ENCODE peak calls at places on chromosomes 12 and 14, in eight cellular contexts. One of them, this sample, is unnamed.
A peak's percentile ranks its signal among the peaks of the same experiment; 100 is the strongest.

GRCh38 chr12:101115326-101115725 is 94.7 kb downstream of the SLC5A8 start:
- DNase-seq in gastrocnemius medialis: no peak
- DNase-seq in AML-193: no peak
- DNase-seq in A549: no peak
- DNase-seq in cardiac fibroblast: no peak
- DNase-seq in NCI-H345: no peak
- DNase-seq in stimulated activated CD8-positive, alpha-beta memory T cell treated with anti-CD3 and anti-CD28 coated beads, Interleukin-15, amount 100 ng/mL, for 24 hours: no peak
- DNase-seq in right lobe of liver: no peak
- DNase-seq in this sample: no peak

GRCh38 chr14:71142375-71143038 is 235.2 kb downstream of the PCNX1 start:
- DNase-seq in gastrocnemius medialis: no peak
- DNase-seq in AML-193: peak; percentile 99
- DNase-seq in A549: no peak
- DNase-seq in cardiac fibroblast: peak; percentile 87
- DNase-seq in NCI-H345: no peak
- DNase-seq in stimulated activated CD8-positive, alpha-beta memory T cell treated with anti-CD3 and anti-CD28 coated beads, Interleukin-15, amount 100 ng/mL, for 24 hours: no peak
- DNase-seq in right lobe of liver: no peak
- DNase-seq in this sample: no peak

GRCh38 chr14:71803539-71804260 is 128.5 kb upstream of the RGS6 start:
- DNase-seq in gastrocnemius medialis: no peak
- DNase-seq in AML-193: no peak
- DNase-seq in A549: peak; percentile 68
- DNase-seq in cardiac fibroblast: peak; percentile 24
- DNase-seq in NCI-H345: no peak
- DNase-seq in stimulated activated CD8-positive, alpha-beta memory T cell treated with anti-CD3 and anti-CD28 coated beads, Interleukin-15, amount 100 ng/mL, for 24 hours: no peak
- DNase-seq in right lobe of liver: no peak
- DNase-seq in this sample: no peak

GRCh38 chr12:113271853-113272561 is 50.7 kb downstream of the TPCN1 start:
- DNase-seq in gastrocnemius medialis: peak; percentile 77
- DNase-seq in AML-193: no peak
- DNase-seq in A549: no peak
- DNase-seq in cardiac fibroblast: peak; percentile 91
- DNase-seq in NCI-H345: no peak
- DNase-seq in stimulated activated CD8-positive, alpha-beta memory T cell treated with anti-CD3 and anti-CD28 coated beads, Interleukin-15, amount 100 ng/mL, for 24 hours: no peak
- DNase-seq in right lobe of liver: peak; percentile 67
- DNase-seq in this sample: peak; percentile 47

GRCh38 chr14:102363182-102363952 is 626 bp downstream of the TECPR2 start:
- DNase-seq in gastrocnemius medialis: no peak
- DNase-seq in AML-193: no peak
- DNase-seq in A549: peak; percentile 16
- DNase-seq in cardiac fibroblast: peak; percentile 35
- DNase-seq in NCI-H345: peak; percentile 62
- DNase-seq in stimulated activated CD8-positive, alpha-beta memory T cell treated with anti-CD3 and anti-CD28 coated beads, Interleukin-15, amount 100 ng/mL, for 24 hours: peak; percentile 6
- DNase-seq in right lobe of liver: no peak
- DNase-seq in this sample: peak; percentile 30

GRCh38 chr14:31880935-31881334 is 196.2 kb upstream of the ARHGAP5 start:
- DNase-seq in gastrocnemius medialis: no peak
- DNase-seq in AML-193: no peak
- DNase-seq in A549: peak; percentile 46
- DNase-seq in cardiac fibroblast: peak; percentile 76
- DNase-seq in NCI-H345: no peak
- DNase-seq in stimulated activated CD8-positive, alpha-beta memory T cell treated with anti-CD3 and anti-CD28 coated beads, Interleukin-15, amount 100 ng/mL, for 24 hours: no peak
- DNase-seq in right lobe of liver: no peak
- DNase-seq in this sample: peak; percentile 50

GRCh38 chr12:83664650-83665049 is 977.9 kb downstream of the TMTC2 start:
- DNase-seq in gastrocnemius medialis: no peak
- DNase-seq in AML-193: no peak
- DNase-seq in A549: no peak
- DNase-seq in cardiac fibroblast: no peak
- DNase-seq in NCI-H345: peak; percentile 77
- DNase-seq in stimulated activated CD8-positive, alpha-beta memory T cell treated with anti-CD3 and anti-CD28 coated beads, Interleukin-15, amount 100 ng/mL, for 24 hours: no peak
- DNase-seq in right lobe of liver: no peak
- DNase-seq in this sample: no peak

GRCh38 chr12:8680533-8680932 is 17.3 kb upstream of the RIMKLB start:
- DNase-seq in gastrocnemius medialis: no peak
- DNase-seq in AML-193: no peak
- DNase-seq in A549: no peak
- DNase-seq in cardiac fibroblast: no peak
- DNase-seq in NCI-H345: no peak
- DNase-seq in stimulated activated CD8-positive, alpha-beta memory T cell treated with anti-CD3 and anti-CD28 coated beads, Interleukin-15, amount 100 ng/mL, for 24 hours: no peak
- DNase-seq in right lobe of liver: no peak
- DNase-seq in this sample: no peak

GRCh38 chr14:56855891-56856461 is 45.7 kb upstream of the OTX2 start:
- DNase-seq in gastrocnemius medialis: no peak
- DNase-seq in AML-193: no peak
- DNase-seq in A549: no peak
- DNase-seq in cardiac fibroblast: no peak
- DNase-seq in NCI-H345: peak; percentile 70
- DNase-seq in stimulated activated CD8-positive, alpha-beta memory T cell treated with anti-CD3 and anti-CD28 coated beads, Interleukin-15, amount 100 ng/mL, for 24 hours: no peak
- DNase-seq in right lobe of liver: no peak
- DNase-seq in this sample: peak; percentile 93

This sample was measured in ELF-1.